ENCODE peak calls at places on chromosome 15, in nine cellular contexts. I is nephron progenitor cell; G is NCI-H748 treated with DMSO at 0.1 percent for 48 hours; Z is CD8-positive, alpha-beta T cell; L is NCI-H1694; V is CD4-positive, alpha-beta T cell; H is endothelial cell; Y is RCC 7860; B is stimulated activated naive B cell treated with anti-CD40 and anti-IgM and Interleukin-4, amounts not matched to agents 10 μg/mL and 1 μg/mL and 100 μg/mL, for 72 hours. O is an unnamed sample.

GRCh38 chr15:72559781-72560180 is 85.7 kb downstream of the ARIH1 start:
- DNase-seq in L (no peak), Z (no peak), Y (no peak), H (no peak), G (no peak), B (no peak), V (no peak), I (no peak), O (no peak)

GRCh38 chr15:101684384-101684783 is 32.2 kb upstream of the TM2D3 start:
- DNase-seq in Y (peak), V (no peak), H (no peak), L (no peak), I (no peak), B (no peak), G (no peak), Z (no peak), O (no peak)

GRCh38 chr15:99424131-99424571 is 141.6 kb upstream of the MEF2A start:
- DNase-seq in L (no peak), Y (no peak), H (no peak), B (no peak), G (no peak), Z (no peak), I (no peak), V (peak), O (no peak)

GRCh38 chr15:43748376-43748775 is 2.1 kb downstream of the PDIA3 start:
- DNase-seq in V (no peak), I (no peak), H (no peak), Y (no peak), L (no peak), B (no peak), Z (no peak), G (no peak), O (no peak)

GRCh38 chr15:57312323-57313133 is 63.8 kb upstream of the CGNL1 start:
- DNase-seq in H (no peak), B (no peak), Z (no peak), G (no peak), Y (no peak), I (no peak), L (no peak), V (no peak), O (no peak)

GRCh38 chr15:76251717-76252116 is 59.6 kb downstream of the ETFA start:
- DNase-seq in H (no peak), I (no peak), Y (no peak), V (no peak), G (no peak), L (no peak), Z (no peak), B (no peak), O (no peak)

GRCh38 chr15:66252411-66253295 is 897 bp downstream of the MEGF11 start:
- DNase-seq in G (peak), Y (no peak), L (no peak), I (peak), V (peak), H (peak), Z (peak), B (peak), O (no peak)

GRCh38 chr15:93929375-93930094 is 301.8 kb upstream of the MCTP2 start:
- DNase-seq in L (no peak), B (no peak), Z (no peak), G (no peak), H (no peak), Y (no peak), I (no peak), V (no peak), O (no peak)

GRCh38 chr15:27241942-27242341 is 271.0 kb downstream of the GABRG3 start:
- DNase-seq in G (no peak), Z (no peak), H (no peak), V (no peak), L (no peak), Y (peak), I (no peak), B (no peak), O (no peak)

GRCh38 chr15:57031605-57032004 is 113.2 kb downstream of the TCF12 start:
- DNase-seq in L (no peak), I (no peak), V (no peak), B (no peak), G (no peak), Z (no peak), Y (no peak), H (peak), O (no peak)

GRCh38 chr15:52419494-52419893 is 109.2 kb downstream of the MYO5A start:
- DNase-seq in H (no peak), L (no peak), Z (no peak), G (no peak), B (no peak), I (no peak), V (no peak), Y (no peak), O (no peak)

GRCh38 chr15:38945551-38946298 is 381.1 kb upstream of the RASGRP1 start:
- DNase-seq in V (no peak), Y (no peak), Z (no peak), I (no peak), B (no peak), G (no peak), H (no peak), L (no peak), O (no peak)

GRCh38 chr15:60773893-60774292 is 295.0 kb upstream of the ICE2 start:
- DNase-seq in Y (no peak), H (no peak), L (no peak), V (no peak), I (no peak), G (no peak), B (no peak), Z (no peak), O (no peak)

GRCh38 chr15:33735637-33736247 is 232.6 kb upstream of the CHRM5 start:
- DNase-seq in L (no peak), Z (no peak), H (peak), G (peak), B (no peak), I (peak), V (no peak), Y (peak), O (no peak)

GRCh38 chr15:93028632-93029612 is 60.1 kb downstream of the RGMA start:
- DNase-seq in I (no peak), Z (no peak), V (peak), L (no peak), B (no peak), G (no peak), Y (no peak), H (no peak), O (peak)

GRCh38 chr15:76776480-76776879 is 128.7 kb downstream of the SCAPER start:
- DNase-seq in L (no peak), I (no peak), Y (no peak), B (peak), Z (no peak), H (no peak), G (no peak), V (no peak), O (no peak)

GRCh38 chr15:38189651-38190280 is 62.9 kb upstream of the SPRED1 start:
- DNase-seq in H (no peak), B (no peak), I (no peak), L (no peak), Z (no peak), V (no peak), G (no peak), Y (peak), O (no peak)

GRCh38 chr15:51842265-51842664 is 12.8 kb downstream of the TMOD3 start:
- DNase-seq in Z (no peak), V (no peak), Y (no peak), L (no peak), G (no peak), H (no peak), B (no peak), I (no peak), O (no peak)

GRCh38 chr15:101024709-101025108 is 105.6 kb downstream of the LRRK1 start:
- DNase-seq in V (no peak), B (no peak), G (no peak), L (no peak), I (no peak), Y (no peak), H (no peak), Z (peak), O (peak)

GRCh38 chr15:56249080-56249479 is 5.4 kb upstream of the RFX7 start:
- DNase-seq in H (peak), I (no peak), Y (no peak), L (peak), B (no peak), G (no peak), V (no peak), Z (no peak), O (no peak)

GRCh38 chr15:28994142-28994829 is 108.5 kb downstream of the APBA2 start:
- DNase-seq in H (no peak), Z (peak), G (no peak), Y (no peak), B (no peak), L (no peak), I (no peak), V (no peak), O (no peak)

GRCh38 chr15:70061086-70061370 is 36.7 kb downstream of the TLE3 start:
- DNase-seq in H (no peak), B (no peak), Y (no peak), Z (no peak), G (no peak), V (no peak), L (no peak), I (peak), O (no peak)

O was measured in esophagus muscularis mucosa.